ENCODE peak calls at places on chromosomes 2 and 18, in four cellular contexts. O is WTC11, K is K562, G is HepG2. Q is an unnamed sample.
A peak's percentile ranks its signal among the peaks of the same experiment; 100 is the strongest.

GRCh38 chr2:16948073-16948472 is 282.4 kb upstream of the CYRIA start:
- DNase-seq in O (no peak), K (peak; percentile 12), G (no peak), Q (no peak)

GRCh38 chr2:101627284-101628049 is 70.0 kb upstream of the MAP4K4 start:
- DNase-seq in O (no peak), K (no peak), G (peak; percentile 55), Q (no peak)

GRCh38 chr2:98761267-98761781 is 30.4 kb upstream of the MGAT4A start:
- DNase-seq in O (no peak), K (no peak), G (peak; percentile 33), Q (no peak)

GRCh38 chr2:3492951-3493609 is 26.3 kb downstream of the ADI1 start:
- DNase-seq in O (no peak), K (no peak), G (peak; percentile 64), Q (no peak)

GRCh38 chr2:97745474-97746172 is 32.2 kb downstream of the ZAP70 start:
- DNase-seq in O (no peak), K (peak; percentile 20), G (no peak), Q (no peak)

GRCh38 chr18:8721716-8722115 is 16.4 kb downstream of the MTCL1 start:
- DNase-seq in O (no peak), K (no peak), G (peak; percentile 41), Q (no peak)

GRCh38 chr18:28078849-28079248 is 98.1 kb downstream of the CDH2 start:
- DNase-seq in O (no peak), K (no peak), G (no peak), Q (no peak)

GRCh38 chr18:60664736-60665135 is 292.2 kb upstream of the MC4R start:
- DNase-seq in O (no peak), K (no peak), G (no peak), Q (no peak)

GRCh38 chr2:12921321-12921720 is 204.6 kb downstream of the TRIB2 start:
- DNase-seq in O (no peak), K (no peak), G (no peak), Q (no peak)

GRCh38 chr2:182937864-182938263 is 71.4 kb upstream of the FRZB start:
- DNase-seq in O (no peak), K (no peak), G (no peak), Q (no peak)

GRCh38 chr18:8603663-8604520 is 5.3 kb upstream of the RAB12 start:
- DNase-seq in O (no peak), K (no peak), G (no peak), Q (no peak)

GRCh38 chr2:118808429-118808809 is 39.0 kb downstream of the EN1 start:
- DNase-seq in O (peak; percentile 39), K (no peak), G (no peak), Q (no peak)

GRCh38 chr2:101519173-101519492 is 44.2 kb upstream of the RFX8 start:
- DNase-seq in O (no peak), K (no peak), G (no peak), Q (no peak)

GRCh38 chr2:118479020-118479419 is 368.4 kb downstream of the EN1 start:
- DNase-seq in O (no peak), K (no peak), G (no peak), Q (no peak)

GRCh38 chr2:230140667-230141066 is 71.9 kb upstream of the SLC16A14 start:
- DNase-seq in O (peak; percentile 24), K (no peak), G (no peak), Q (no peak)

DNA sequence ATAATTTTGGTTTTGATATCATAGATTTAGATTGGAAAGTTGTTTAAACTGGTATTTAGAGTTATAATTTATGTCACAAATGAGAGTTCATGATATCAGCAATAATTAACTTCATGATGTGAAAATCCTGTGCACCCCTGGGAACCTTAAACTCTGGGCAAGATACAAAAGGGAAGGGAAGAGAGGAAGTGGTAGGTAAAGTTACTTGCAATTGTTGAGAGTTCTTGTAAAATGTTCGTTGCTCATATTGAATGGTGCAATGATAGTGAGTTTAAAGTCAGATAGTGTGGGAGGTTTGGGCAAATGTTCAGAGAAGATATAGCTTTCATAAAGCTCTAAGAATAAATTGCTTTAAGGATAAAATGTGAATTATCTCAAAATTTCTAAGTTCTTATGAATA is 75.4 kb downstream of the SP110 start:
- DNase-seq in O (no peak), K (no peak), G (no peak), Q (no peak)
- TF ChIP-seq ELF4 in O (no peak), K (no peak), G (no peak), Q (no peak)

GRCh38 chr2:42028571-42029148 is 19.2 kb upstream of the PKDCC start:
- DNase-seq in O (no peak), K (no peak), G (no peak), Q (no peak)

GRCh38 chr2:42029639-42030195 is 18.1 kb upstream of the PKDCC start:
- DNase-seq in O (no peak), K (no peak), G (no peak), Q (no peak)

GRCh38 chr2:42021490-42021889 is 26.3 kb upstream of the PKDCC start:
- DNase-seq in O (no peak), K (no peak), G (no peak), Q (no peak)

GRCh38 chr2:42026332-42026731 is 21.5 kb upstream of the PKDCC start:
- DNase-seq in O (no peak), K (no peak), G (no peak), Q (no peak)

GRCh38 chr2:42025151-42025582 is 22.7 kb upstream of the PKDCC start:
- DNase-seq in O (peak; percentile 30), K (no peak), G (no peak), Q (peak; percentile 54)
- TF ChIP-seq SP1 in O (no peak), K (no peak), G (no peak), Q (no peak)

DNA sequence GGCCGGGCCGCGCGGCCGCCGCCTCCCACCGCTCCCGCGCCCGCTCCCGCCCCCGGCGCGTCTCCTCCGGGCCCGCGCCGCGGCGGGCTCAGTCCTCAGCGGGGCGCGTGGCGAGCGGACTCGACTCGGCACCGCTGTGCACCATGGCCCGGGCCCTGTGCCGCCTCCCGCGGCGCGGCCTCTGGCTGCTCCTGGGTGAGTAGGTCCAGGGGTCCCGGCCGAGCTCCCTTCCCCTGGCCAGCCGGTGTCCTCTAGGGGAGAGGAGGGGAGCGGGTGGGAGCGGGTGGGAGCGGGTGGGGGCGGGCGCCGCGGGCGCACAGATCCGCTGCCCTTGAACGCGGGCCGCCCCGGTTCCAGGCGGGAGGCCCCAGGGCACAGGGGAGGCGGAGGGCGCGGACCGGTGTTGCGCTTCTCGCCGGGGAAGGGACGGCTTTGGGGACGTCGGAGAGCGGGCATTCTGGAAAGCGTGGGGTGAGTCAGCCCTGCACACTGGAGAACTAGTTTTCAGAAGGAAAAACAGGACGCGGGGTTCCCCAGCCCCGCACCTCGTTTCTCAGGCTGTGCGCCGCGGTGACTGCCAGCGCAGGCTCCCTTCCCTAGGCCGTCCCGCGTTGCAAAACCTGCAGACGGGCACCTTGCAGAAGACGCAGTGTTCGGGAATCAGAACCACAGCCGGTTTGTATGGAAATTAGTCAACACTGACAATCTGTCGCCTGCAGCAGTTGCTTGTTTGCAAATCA is at the start of gene RAMP1:
- DNase-seq in O (peak; percentile 47), K (no peak), G (no peak), Q (no peak)
- TF ChIP-seq ELF4 in O (no peak), K (no peak), G (no peak), Q (no peak)

GRCh38 chr2:169717691-169718063 is 16.0 kb upstream of the KLHL23 start:
- DNase-seq in O (no peak), K (no peak), G (no peak), Q (no peak)

GRCh38 chr2:169715379-169716228 is 18.0 kb upstream of the KLHL23 start:
- DNase-seq in O (no peak), K (peak; percentile 76), G (peak; percentile 98), Q (no peak)

GRCh38 chr2:169716938-169717690 is 16.5 kb upstream of the KLHL23 start:
- DNase-seq in O (no peak), K (peak; percentile 72), G (peak; percentile 95), Q (no peak)

GRCh38 chr2:169714699-169715098 is 18.9 kb upstream of the KLHL23 start:
- DNase-seq in O (no peak), K (no peak), G (no peak), Q (no peak)

GRCh38 chr2:169716229-169716886 is 17.3 kb upstream of the KLHL23 start:
- DNase-seq in O (no peak), K (peak; percentile 84), G (no peak), Q (no peak)
- TF ChIP-seq SP1 in O (no peak), K (peak; percentile 32), G (no peak), Q (no peak)

GRCh38 chr18:55100817-55101457 is 141.7 kb upstream of the CCDC68 start:
- DNase-seq in O (no peak), K (no peak), G (no peak), Q (no peak)
- TF ChIP-seq ELF4 in O (no peak), K (no peak), G (no peak), Q (no peak)

GRCh38 chr2:842151-842792 is 108.4 kb upstream of the SNTG2 start:
- DNase-seq in O (no peak), K (no peak), G (no peak), Q (no peak)
- TF ChIP-seq SP1 in O (no peak), K (no peak), G (no peak), Q (no peak)

GRCh38 chr2:201471732-201472395 is 20.3 kb downstream of the STRADB start:
- DNase-seq in O (no peak), K (no peak), G (no peak), Q (no peak)
- TF ChIP-seq ELF4 in O (no peak), K (no peak), G (no peak), Q (no peak)

GRCh38 chr2:35688298-35688697 is 667.3 kb upstream of the CRIM1 start:
- DNase-seq in O (no peak), K (no peak), G (no peak), Q (no peak)
- TF ChIP-seq SP1 in O (no peak), K (no peak), G (no peak), Q (no peak)

DNA sequence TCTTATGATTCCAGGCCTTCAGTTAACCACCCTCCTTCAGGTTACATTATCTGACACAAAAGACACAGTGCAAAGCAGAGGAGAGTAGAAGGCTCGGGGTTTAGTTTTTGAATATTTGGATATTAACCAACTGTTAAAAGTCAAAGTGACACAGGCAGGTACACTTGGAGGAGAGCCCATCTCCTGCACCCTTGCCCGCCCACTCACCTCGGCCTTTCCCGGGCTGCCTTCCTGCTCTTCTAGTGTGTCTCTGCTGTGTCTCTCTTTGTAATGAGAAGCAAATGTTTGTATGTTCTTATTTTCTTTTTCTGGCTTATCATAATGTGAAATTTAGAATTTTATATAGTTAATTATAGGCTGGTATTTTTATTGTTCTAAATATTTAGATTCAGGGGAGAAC is 35.1 kb downstream of the ZNF236 start:
- DNase-seq in O (no peak), K (no peak), G (no peak), Q (no peak)
- TF ChIP-seq ELF4 in O (no peak), K (no peak), G (no peak), Q (no peak)

Q was measured in HEK293T.